ENCODE peak calls at places on chromosomes 7 and 10, in five cellular contexts. M, Q, A, H and K are unnamed samples.
A peak's percentile ranks its signal among the peaks of the same experiment; 100 is the strongest.

GRCh38 chr10:43250925-43251663 is 15.8 kb downstream of the RASGEF1A start:
- DNase-seq in Q (no peak), H (no peak), M (peak; percentile 53), A (no peak), K (peak; percentile 5)

GRCh38 chr7:128151646-128152045 is 89.4 kb upstream of the LEP start:
- DNase-seq in Q (no peak), M (no peak), H (no peak), A (no peak), K (no peak)

GRCh38 chr10:32189400-32190084 is 133.3 kb upstream of the KIF5B start:
- DNase-seq in H (peak; percentile 18), A (no peak), Q (no peak), M (no peak), K (no peak)

GRCh38 chr10:104612577-104613205 is 28.4 kb upstream of the SORCS3 start:
- DNase-seq in A (no peak), Q (no peak), H (no peak), M (no peak), K (no peak)

GRCh38 chr7:37920619-37921339 is at the start of gene EPDR1:
- DNase-seq in M (peak; percentile 83), A (peak; percentile 34), H (peak; percentile 37), Q (peak; percentile 52), K (peak; percentile 89)

GRCh38 chr10:28600056-28600455 is 67.1 kb downstream of the WAC start:
- DNase-seq in A (no peak), H (no peak), M (no peak), Q (no peak), K (no peak)

GRCh38 chr10:72162978-72163377 is 52.8 kb upstream of the ANAPC16 start:
- DNase-seq in Q (no peak), M (no peak), H (no peak), A (peak; percentile 23), K (no peak)

GRCh38 chr7:69564454-69565417 is 33.5 kb upstream of the AUTS2 start:
- DNase-seq in M (no peak), H (no peak), A (no peak), Q (no peak), K (no peak)

GRCh38 chr7:33447980-33448379 is 318.6 kb downstream of the BBS9 start:
- DNase-seq in Q (no peak), H (no peak), M (no peak), A (no peak), K (no peak)

GRCh38 chr10:14405076-14406065 is 74.6 kb upstream of the FRMD4A start:
- DNase-seq in A (no peak), H (no peak), M (no peak), Q (no peak), K (no peak)

GRCh38 chr7:5064391-5065106 is 18.9 kb downstream of the RBAK start:
- DNase-seq in M (no peak), Q (no peak), A (peak; percentile 19), H (no peak), K (no peak)

GRCh38 chr10:79488303-79488702 is 24.0 kb upstream of the EIF5AL1 start:
- DNase-seq in Q (no peak), M (peak; percentile 91), H (peak; percentile 48), A (no peak), K (no peak)

GRCh38 chr7:148944935-148945934 is 61.1 kb upstream of the EZH2 start:
- DNase-seq in H (no peak), A (no peak), M (no peak), Q (no peak), K (no peak)

GRCh38 chr7:1925973-1926907 is 256.2 kb downstream of the ELFN1 start:
- DNase-seq in A (peak; percentile 73), Q (peak; percentile 57), M (no peak), H (no peak), K (no peak)

GRCh38 chr7:129832701-129833227 is 120.0 kb downstream of the UBE2H start:
- DNase-seq in Q (no peak), M (no peak), H (no peak), A (no peak), K (no peak)

GRCh38 chr7:1466524-1467271 is 7.4 kb upstream of the MICALL2 start:
- DNase-seq in M (peak; percentile 90), Q (no peak), H (no peak), A (no peak), K (no peak)

GRCh38 chr10:70432101-70432500 is 9.4 kb downstream of the NODAL start:
- DNase-seq in A (peak; percentile 18), Q (no peak), H (no peak), M (no peak), K (no peak)

DNA sequence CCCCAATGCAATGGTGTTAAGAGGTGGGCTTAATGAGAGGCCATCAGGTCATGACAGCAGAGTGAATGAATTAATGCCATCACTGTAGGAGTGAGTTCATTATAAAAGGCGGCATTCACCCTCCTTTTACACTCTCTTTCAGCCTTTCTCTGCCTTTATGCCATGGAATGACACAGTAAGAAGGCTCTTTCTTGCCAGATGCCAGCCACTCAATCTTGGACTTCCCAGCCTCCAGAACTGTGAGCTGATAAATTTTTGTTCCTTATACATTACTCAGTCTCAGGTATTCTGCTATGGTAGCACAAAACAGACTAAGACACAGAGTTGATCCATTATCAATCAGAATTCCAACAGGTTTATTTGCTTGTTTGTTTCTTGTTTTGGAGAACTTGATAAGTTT is 3.2 kb downstream of the TCAF1 start:
- DNase-seq in M (no peak), A (no peak), H (no peak), Q (no peak), K (no peak)
- H3K4me1 ChIP-seq in M (peaks cover 11% of the 10 kb centered on the region), A (peaks cover 16% of the 10 kb centered on the region), H (peaks cover 18% of the 10 kb centered on the region), Q (peaks cover 19% of the 10 kb centered on the region), K (peaks cover 8% of the 10 kb centered on the region)

GRCh38 chr7:100419660-100420226 is 8.8 kb downstream of the ZCWPW1 start:
- DNase-seq in M (no peak), H (no peak), Q (no peak), A (no peak), K (no peak)

GRCh38 chr7:100415448-100415847 is 13.1 kb downstream of the ZCWPW1 start:
- DNase-seq in Q (no peak), A (no peak), M (no peak), H (no peak), K (no peak)

GRCh38 chr7:100413889-100414288 is 14.6 kb downstream of the ZCWPW1 start:
- DNase-seq in M (no peak), A (peak; percentile 34), Q (no peak), H (no peak), K (no peak)

GRCh38 chr7:100423315-100423714 is 5.2 kb downstream of the ZCWPW1 start:
- DNase-seq in H (no peak), Q (no peak), A (no peak), M (no peak), K (no peak)

GRCh38 chr7:100418930-100419659 is 9.4 kb downstream of the ZCWPW1 start:
- DNase-seq in M (no peak), Q (no peak), H (no peak), A (no peak), K (no peak)
- H3K27ac ChIP-seq in M (no peak overlapping the region), Q (no peak overlapping the region), H (no peak overlapping the region), A (no peak overlapping the region), K (no peak overlapping the region)

DNA sequence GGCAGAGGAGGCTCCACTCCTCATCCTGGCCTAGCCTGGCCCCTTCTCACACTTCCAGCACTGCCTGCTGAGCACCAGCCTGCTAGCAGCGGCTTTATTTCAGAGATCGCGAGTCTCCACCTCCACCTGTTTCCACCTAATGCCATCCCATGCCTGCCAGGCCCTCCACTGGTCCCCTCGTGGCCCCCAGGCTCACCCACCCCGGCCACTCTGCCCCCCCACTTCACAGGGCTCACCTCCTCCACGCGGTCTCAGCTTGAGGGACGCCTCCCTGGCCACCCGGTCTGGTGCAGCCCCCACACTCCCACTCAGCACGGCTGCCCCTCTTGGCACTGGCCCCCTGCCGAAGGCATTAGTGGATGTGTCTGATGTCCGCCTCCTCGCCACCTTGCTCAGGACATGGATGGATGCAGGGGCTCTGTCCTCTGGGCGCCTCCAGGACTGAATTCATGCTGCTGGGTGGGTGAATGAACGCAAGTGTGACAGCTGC is 3.8 kb upstream of the NKX6-2 start:
- DNase-seq in Q (no peak), M (no peak), H (no peak), A (no peak), K (no peak)
- H3K27me3 ChIP-seq in Q (no peaks in the 10 kb centered on the region), M (peaks cover 88% of the 10 kb centered on the region), H (no peaks in the 10 kb centered on the region), A (no peaks in the 10 kb centered on the region), K (peaks cover 46% of the 10 kb centered on the region)

GRCh38 chr10:122135251-122136025 is 135.7 kb upstream of the BTBD16 start:
- DNase-seq in A (no peak), H (no peak), Q (no peak), M (no peak), K (no peak)
- H3K4me1 ChIP-seq in A (no peaks in the 10 kb centered on the region), H (peaks cover 21% of the 10 kb centered on the region), Q (no peaks in the 10 kb centered on the region), M (peaks cover 40% of the 10 kb centered on the region), K (peaks cover 8% of the 10 kb centered on the region)

GRCh38 chr7:28152594-28152993 is 28.0 kb downstream of the JAZF1 start:
- DNase-seq in A (peak; percentile 12), Q (no peak), M (no peak), H (no peak), K (no peak)
- H3K27ac ChIP-seq in A (peak overlapping the region; percentile 83), Q (no peak overlapping the region), M (no peak overlapping the region), H (no peak overlapping the region), K (no peak overlapping the region)